ENCODE peak calls at places on chromosomes 6 and 20, in six cellular contexts. G, O, Z, J, H and W are unnamed samples.

GRCh38 chr6:151230277-151230577 is 9.5 kb upstream of the AKAP12 start:
- DNase-seq in G (peak; percentile 71), J (no peak), O (no peak), H (no peak), Z (no peak), W (no peak)

GRCh38 chr6:55913213-55914195 is 38.1 kb upstream of the BMP5 start:
- DNase-seq in H (no peak), O (no peak), J (no peak), Z (no peak), G (peak; percentile 45), W (peak; percentile 61)

GRCh38 chr6:131062245-131063027 is 609 bp downstream of the EPB41L2 start:
- DNase-seq in Z (peak; percentile 31), H (peak; percentile 69), J (no peak), G (peak; percentile 45), O (peak; percentile 56), W (no peak)

GRCh38 chr6:105174512-105174911 is 5.3 kb downstream of the POPDC3 start:
- DNase-seq in H (no peak), O (no peak), G (no peak), J (no peak), Z (no peak), W (peak; percentile 96)

GRCh38 chr6:114100421-114100820 is 129.5 kb upstream of the HDAC2 start:
- DNase-seq in Z (no peak), O (no peak), G (no peak), J (no peak), H (no peak), W (peak; percentile 23)

GRCh38 chr20:8385247-8385646 is 253.2 kb downstream of the PLCB1 start:
- DNase-seq in Z (peak; percentile 74), J (no peak), H (peak; percentile 58), O (no peak), G (peak; percentile 30), W (peak; percentile 48)

GRCh38 chr20:32252189-32252588 is 25.3 kb upstream of the KIF3B start:
- DNase-seq in G (no peak), J (no peak), Z (no peak), O (no peak), H (no peak), W (no peak)

GRCh38 chr6:110270166-110270565 is 88.0 kb downstream of the METTL24 start:
- DNase-seq in G (peak; percentile 74), H (no peak), O (no peak), Z (no peak), J (no peak), W (peak; percentile 6)

GRCh38 chr6:7262037-7262461 is 51.0 kb downstream of the SSR1 start:
- DNase-seq in G (peak; percentile 88), H (peak; percentile 57), Z (no peak), J (no peak), O (no peak), W (no peak)

GRCh38 chr6:54094837-54095236 is 16.4 kb upstream of the MLIP start:
- DNase-seq in O (no peak), G (no peak), H (no peak), Z (no peak), J (no peak), W (no peak)

GRCh38 chr6:105401247-105402089 is 1.4 kb downstream of the PREP start:
- DNase-seq in O (no peak), G (no peak), H (no peak), Z (peak; percentile 5), J (no peak), W (peak; percentile 39)

GRCh38 chr6:102015431-102015830 is 621.9 kb downstream of the GRIK2 start:
- DNase-seq in J (no peak), O (no peak), Z (no peak), G (no peak), H (peak; percentile 40), W (no peak)

GRCh38 chr20:60057123-60057865 is 99.1 kb downstream of the CDH26 start:
- DNase-seq in Z (peak; percentile 70), J (peak; percentile 92), G (peak; percentile 86), H (peak; percentile 73), O (peak; percentile 44), W (peak; percentile 69)

GRCh38 chr20:16462711-16463110 is 110.5 kb downstream of the KIF16B start:
- DNase-seq in G (peak; percentile 66), O (no peak), H (no peak), J (no peak), Z (no peak), W (no peak)

GRCh38 chr20:13017883-13018535 is 9.2 kb downstream of the SPTLC3 start:
- DNase-seq in J (no peak), G (no peak), Z (no peak), H (no peak), O (no peak), W (peak; percentile 41)

GRCh38 chr6:118524686-118525085 is 23.4 kb upstream of the PLN start:
- DNase-seq in Z (no peak), H (no peak), G (peak; percentile 59), J (no peak), O (no peak), W (no peak)

GRCh38 chr6:108669673-108670072 is 109.0 kb downstream of the FOXO3 start:
- DNase-seq in O (no peak), G (no peak), J (no peak), Z (no peak), H (no peak), W (no peak)

GRCh38 chr20:62921119-62921687 is 5.1 kb downstream of the DIDO1 start:
- DNase-seq in Z (peak; percentile 61), O (no peak), J (peak; percentile 72), G (peak; percentile 90), H (no peak), W (peak; percentile 63)

GRCh38 chr6:75526502-75527127 is 33.0 kb upstream of the FILIP1 start:
- DNase-seq in O (no peak), H (no peak), G (peak; percentile 80), Z (peak; percentile 86), J (peak; percentile 58), W (peak; percentile 79)

GRCh38 chr20:1434571-1435336 is 31.9 kb downstream of the NSFL1C start:
- DNase-seq in G (peak; percentile 54), O (peak; percentile 43), H (no peak), J (peak; percentile 94), Z (peak; percentile 93), W (peak; percentile 96)

GRCh38 chr20:58851969-58852458 is 502 bp upstream of the GNAS start:
- DNase-seq in G (no peak), H (no peak), O (peak; percentile 10), Z (no peak), J (no peak), W (no peak)

GRCh38 chr20:58851221-58851968 is 693 bp upstream of the GNAS-AS1 start:
- DNase-seq in H (no peak), J (no peak), G (peak; percentile 71), O (peak; percentile 23), Z (peak; percentile 16), W (no peak)

GRCh38 chr20:58853466-58853865 is 950 bp downstream of the GNAS start:
- DNase-seq in H (no peak), G (no peak), O (no peak), J (no peak), Z (no peak), W (no peak)

GRCh38 chr20:58852559-58853271 is at the start of gene GNAS:
- DNase-seq in Z (peak; percentile 70), G (peak; percentile 96), J (peak; percentile 26), H (peak; percentile 78), O (peak; percentile 54), W (peak; percentile 62)

DNA sequence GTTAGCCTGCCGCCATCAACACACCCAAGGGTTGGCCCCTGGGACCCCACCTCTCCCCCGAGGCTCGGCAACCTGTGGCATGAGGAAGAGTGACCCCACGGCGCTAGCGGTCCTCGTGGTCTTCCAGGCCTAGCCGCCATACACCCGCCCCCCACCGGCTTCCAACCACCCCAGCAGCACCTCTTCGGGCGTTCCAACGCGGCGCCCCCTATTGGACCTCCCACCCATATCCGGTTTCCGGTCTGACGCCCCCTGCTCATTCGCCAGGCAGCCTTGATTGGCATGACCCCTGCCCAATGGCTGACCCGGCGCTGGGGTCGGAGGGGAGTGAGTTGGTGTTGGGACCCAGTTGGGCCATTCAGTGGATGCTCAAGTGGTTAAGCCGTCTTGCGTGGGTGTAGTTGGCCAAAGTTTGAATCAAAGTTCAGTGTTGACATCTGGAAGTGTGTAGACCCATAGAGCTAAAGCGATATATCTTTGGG is at the start of gene GNAS-AS1:
- DNase-seq in J (no peak), H (peak; percentile 90), O (peak; percentile 88), Z (peak; percentile 93), G (peak; percentile 95), W (peak; percentile 89)
- TF ChIP-seq CTCF in J (no peak), H (peak; percentile 15), O (peak; percentile 8), Z (no peak), G (peak; percentile 20), W (no peak)

GRCh38 chr20:20412750-20413149 is 44.8 kb downstream of the INSM1 start:
- DNase-seq in H (no peak), O (no peak), J (no peak), Z (no peak), G (no peak), W (no peak)
- H3K4me3 ChIP-seq in H (no peak overlapping the region), O (no peak overlapping the region), J (no peak overlapping the region), Z (no peak overlapping the region), G (no peak overlapping the region), W (no peak overlapping the region)

GRCh38 chr6:57190140-57190539 is 18.0 kb downstream of the BAG2 start:
- DNase-seq in O (no peak), J (no peak), G (no peak), Z (peak; percentile 75), H (no peak), W (peak; percentile 66)
- TF ChIP-seq CTCF in O (no peak), J (no peak), G (peak; percentile 14), Z (peak; percentile 58), H (peak; percentile 48), W (peak; percentile 50)

GRCh38 chr20:49699200-49699992 is 14.3 kb downstream of the B4GALT5 start:
- DNase-seq in Z (peak; percentile 62), H (no peak), O (no peak), G (peak; percentile 30), J (no peak), W (peak; percentile 68)
- H3K4me3 ChIP-seq in Z (no peak overlapping the region), H (no peak overlapping the region), O (no peak overlapping the region), G (no peak overlapping the region), J (no peak overlapping the region), W (no peak overlapping the region)